ENCODE peak calls at places on chromosomes 4 and X, in seven cellular contexts. I is stimulated activated CD4-positive, alpha-beta T cell treated with anti-CD3 and anti-CD28 coated beads, Interleukin-4, amount 100 ng/mL, for 24 hours; E is NCI-H510A treated with DMSO at 0.1 percent for 48 hours; Y is hippocampal formation; B is kidney; N is aorta; H is caudate nucleus. Z is an unnamed sample.

GRCh38 chr4:101355767-101356702 is 8.7 kb upstream of the PPP3CA start:
- DNase-seq in E (no peak), H (no peak), N (no peak), B (no peak), I (no peak), Y (no peak), Z (peak; percentile 41)

GRCh38 chr4:118905546-118905945 is 16.9 kb downstream of the SYNPO2 start:
- DNase-seq in E (no peak), N (no peak), I (no peak), B (no peak), H (no peak), Y (no peak), Z (peak; percentile 67)

GRCh38 chrX:123830309-123830708 is 29.5 kb upstream of the XIAP start:
- DNase-seq in H (no peak), I (peak; percentile 9), N (peak; percentile 58), Y (no peak), B (peak; percentile 86), E (peak; percentile 9), Z (peak; percentile 94)

GRCh38 chr4:76376534-76376933 is 44.4 kb downstream of the CCDC158 start:
- DNase-seq in H (no peak), E (no peak), B (no peak), I (no peak), Y (no peak), N (no peak), Z (no peak)

GRCh38 chrX:136273986-136274385 is 22.8 kb upstream of the MAP7D3 start:
- DNase-seq in B (no peak), E (no peak), H (no peak), N (no peak), I (no peak), Y (no peak), Z (no peak)

GRCh38 chrX:43225626-43226328 is 430.3 kb upstream of the MAOA start:
- DNase-seq in I (no peak), Y (no peak), B (no peak), H (no peak), N (no peak), E (no peak), Z (no peak)

GRCh38 chr4:105474110-105474518 is 252 bp upstream of the PPA2 start:
- DNase-seq in E (peak; percentile 48), Y (no peak), H (no peak), B (no peak), I (no peak), N (peak; percentile 91), Z (no peak)

GRCh38 chr4:73197220-73197619 is 61.4 kb downstream of the ANKRD17 start:
- DNase-seq in E (no peak), N (no peak), H (no peak), Y (no peak), B (no peak), I (no peak), Z (no peak)

GRCh38 chr4:89609756-89610155 is 227.2 kb downstream of the SNCA start:
- DNase-seq in I (no peak), B (no peak), E (no peak), N (no peak), H (no peak), Y (no peak), Z (no peak)

GRCh38 chrX:41931591-41931990 is 8.2 kb upstream of the CASK start:
- DNase-seq in N (no peak), H (no peak), Y (no peak), B (no peak), E (no peak), I (no peak), Z (no peak)

GRCh38 chr4:6263541-6264540 is 5.8 kb upstream of the WFS1 start:
- DNase-seq in N (peak; percentile 62), H (peak; percentile 18), I (no peak), B (peak; percentile 66), Y (no peak), E (no peak), Z (no peak)

GRCh38 chrX:28590394-28590793 is 3.1 kb downstream of the IL1RAPL1 start:
- DNase-seq in Y (no peak), E (no peak), I (no peak), H (no peak), N (no peak), B (no peak), Z (no peak)

GRCh38 chr4:176837176-176837915 is 44.6 kb upstream of the VEGFC start:
- DNase-seq in H (no peak), N (no peak), I (no peak), B (no peak), Y (no peak), E (no peak), Z (peak; percentile 41)

GRCh38 chr4:7781361-7781760 is 158.3 kb downstream of the AFAP1 start:
- DNase-seq in E (no peak), B (peak; percentile 47), Y (no peak), N (peak; percentile 44), I (peak; percentile 15), H (no peak), Z (peak; percentile 51)

GRCh38 chrX:80576815-80577533 is 156.7 kb downstream of the TENT5D start:
- DNase-seq in E (no peak), N (no peak), B (peak; percentile 16), Y (no peak), H (no peak), I (no peak), Z (no peak)

GRCh38 chr4:24630937-24631336 is 46.6 kb upstream of the DHX15 start:
- DNase-seq in B (no peak), E (no peak), H (no peak), N (no peak), Y (no peak), I (no peak), Z (no peak)

GRCh38 chr4:188408244-188409067 is 269.2 kb downstream of the TRIML1 start:
- DNase-seq in Y (no peak), H (no peak), E (no peak), N (no peak), B (no peak), I (no peak), Z (no peak)

GRCh38 chrX:11557120-11557519 is 108.6 kb downstream of the ARHGAP6 start:
- DNase-seq in Y (no peak), B (no peak), N (no peak), I (no peak), H (no peak), E (no peak), Z (no peak)

Z was measured in MV-4-11.